ENCODE peak calls at places on chromosomes 12 and 14, in four cellular contexts. U is A172, W is brain pericyte, A is astrocyte of the spinal cord. Q is an unnamed sample.

GRCh38 chr12:89166525-89166934 is 185.8 kb downstream of the DUSP6 start:
- DNase-seq in U (no peak), W (peak), A (peak), Q (peak)

GRCh38 chr14:85532981-85533820 is 3.3 kb downstream of the FLRT2 start:
- DNase-seq in U (peak), W (no peak), A (peak), Q (peak)

GRCh38 chr12:91978143-91978542 is 167.5 kb downstream of the BTG1 start:
- DNase-seq in U (no peak), W (no peak), A (no peak), Q (no peak)

GRCh38 chr12:82966160-82966559 is 279.5 kb downstream of the TMTC2 start:
- DNase-seq in U (no peak), W (no peak), A (no peak), Q (no peak)

GRCh38 chr12:39145175-39145999 is 240.0 kb upstream of the CPNE8 start:
- DNase-seq in U (no peak), W (no peak), A (peak), Q (no peak)

GRCh38 chr14:99732436-99733220 is 48.5 kb downstream of the CYP46A1 start:
- DNase-seq in U (no peak), W (no peak), A (no peak), Q (no peak)

GRCh38 chr12:96985515-96986362 is 78.7 kb downstream of the NEDD1 start:
- DNase-seq in U (no peak), W (no peak), A (no peak), Q (no peak)

GRCh38 chr12:110745632-110746284 is 3.1 kb upstream of the PPP1CC start:
- DNase-seq in U (no peak), W (no peak), A (no peak), Q (peak)

GRCh38 chr14:31024577-31025334 is 693 bp upstream of the AP4S1 start:
- DNase-seq in U (no peak), W (no peak), A (peak), Q (peak)

GRCh38 chr14:67650161-67650560 is 24.3 kb downstream of the VTI1B start:
- DNase-seq in U (no peak), W (no peak), A (no peak), Q (no peak)

GRCh38 chr14:94366146-94366887 is 22.1 kb downstream of the SERPINA1 start:
- DNase-seq in U (no peak), W (no peak), A (no peak), Q (no peak)

GRCh38 chr12:25701290-25701689 is 148.2 kb upstream of the LMNTD1 start:
- DNase-seq in U (peak), W (no peak), A (peak), Q (peak)

GRCh38 chr14:70265422-70265821 is 76.7 kb upstream of the SLC8A3 start:
- DNase-seq in U (no peak), W (no peak), A (no peak), Q (no peak)

GRCh38 chr12:114499338-114499737 is 93.4 kb upstream of the TBX5 start:
- DNase-seq in U (no peak), W (no peak), A (no peak), Q (peak)

GRCh38 chr14:54730156-54730961 is 163.4 kb downstream of the SAMD4A start:
- DNase-seq in U (no peak), W (no peak), A (peak), Q (peak)

GRCh38 chr12:114963846-114964245 is 279.9 kb upstream of the TBX3 start:
- DNase-seq in U (no peak), W (no peak), A (no peak), Q (no peak)

GRCh38 chr12:64670856-64671639 is 60.8 kb downstream of the RASSF3 start:
- DNase-seq in U (no peak), W (no peak), A (peak), Q (peak)

GRCh38 chr14:95445676-95446075 is 70.8 kb downstream of the SYNE3 start:
- DNase-seq in U (no peak), W (no peak), A (no peak), Q (no peak)

GRCh38 chr12:66600805-66601392 is 78.0 kb downstream of the GRIP1 start:
- DNase-seq in U (no peak), W (no peak), A (no peak), Q (no peak)

GRCh38 chr14:76245097-76245496 is 93.4 kb downstream of the GPATCH2L start:
- DNase-seq in U (no peak), W (no peak), A (no peak), Q (no peak)

GRCh38 chr12:77724367-77724957 is 106.2 kb upstream of the NAV3 start:
- DNase-seq in U (peak), W (no peak), A (peak), Q (peak)